ENCODE peak calls at places on chromosomes 13 and 19, in ten cellular contexts. G, J, M, N, E, I, K, A, V and F are unnamed samples.

GRCh38 chr13:85541476-85541875 is 257.7 kb downstream of the SLITRK6 start:
- DNase-seq in G (no peak), J (no peak), M (no peak), N (no peak), E (no peak), I (no peak), K (no peak), A (no peak), V (no peak), F (no peak)

GRCh38 chr13:112703935-112704633 is 14.2 kb downstream of the ATP11A start:
- DNase-seq in G (no peak), J (no peak), M (no peak), N (no peak), E (no peak), I (no peak), K (no peak), A (no peak), V (no peak), F (no peak)

GRCh38 chr13:98582947-98583346 is 6.0 kb upstream of the STK24 start:
- DNase-seq in G (no peak), J (no peak), M (no peak), N (no peak), E (no peak), I (no peak), K (no peak), A (no peak), V (no peak), F (no peak)

GRCh38 chr13:106859505-106859904 is 291.6 kb upstream of the ARGLU1 start:
- DNase-seq in G (no peak), J (no peak), M (no peak), N (no peak), E (no peak), I (peak), K (no peak), A (no peak), V (no peak), F (no peak)

GRCh38 chr13:73720216-73720840 is 413.9 kb downstream of the KLF12 start:
- DNase-seq in G (no peak), J (no peak), M (no peak), N (no peak), E (no peak), I (no peak), K (no peak), A (no peak), V (no peak), F (no peak)

GRCh38 chr19:56637976-56638555 is 4.9 kb upstream of the SMIM17 start:
- DNase-seq in G (peak), J (no peak), M (peak), N (peak), E (peak), I (peak), K (no peak), A (peak), V (peak), F (peak)

GRCh38 chr13:99281811-99282263 is 23.7 kb upstream of the GPR18 start:
- DNase-seq in G (no peak), J (no peak), M (peak), N (no peak), E (no peak), I (no peak), K (no peak), A (no peak), V (peak), F (no peak)

GRCh38 chr13:32045963-32046785 is 14.6 kb downstream of the FRY start:
- DNase-seq in G (no peak), J (no peak), M (peak), N (no peak), E (no peak), I (peak), K (no peak), A (peak), V (no peak), F (peak)

GRCh38 chr13:61414686-61415664 is 674 bp downstream of the PCDH20 start:
- DNase-seq in G (no peak), J (no peak), M (no peak), N (peak), E (peak), I (peak), K (peak), A (peak), V (no peak), F (peak)

GRCh38 chr19:5216141-5216847 is 124.3 kb downstream of the PTPRS start:
- DNase-seq in G (no peak), J (no peak), M (no peak), N (no peak), E (no peak), I (no peak), K (no peak), A (no peak), V (no peak), F (no peak)

GRCh38 chr13:80010846-80011245 is 330.1 kb downstream of the SPRY2 start:
- DNase-seq in G (no peak), J (no peak), M (no peak), N (no peak), E (no peak), I (no peak), K (no peak), A (no peak), V (no peak), F (no peak)

GRCh38 chr13:28805193-28805819 is 14.8 kb upstream of the MTUS2 start:
- DNase-seq in G (peak), J (peak), M (no peak), N (no peak), E (no peak), I (peak), K (no peak), A (no peak), V (no peak), F (peak)